ENCODE peak calls at places on chromosomes 6 and 20, in four cellular contexts. Q is OCI-LY7, T is NCI-H524 treated with DMSO at 0.1 percent for 48 hours, F is ELF-1. H is an unnamed sample.

GRCh38 chr6:128443553-128443952 is 76.8 kb downstream of the PTPRK start:
- DNase-seq in Q (no peak), T (no peak), F (no peak), H (no peak)

GRCh38 chr6:30321692-30322388 is 4.9 kb upstream of the TRIM39 start:
- DNase-seq in Q (no peak), T (no peak), F (peak; percentile 8), H (no peak)

GRCh38 chr6:160260283-160261119 is 1.9 kb upstream of the SLC22A2 start:
- DNase-seq in Q (no peak), T (no peak), F (no peak), H (no peak)

GRCh38 chr6:106273087-106273486 is 52.5 kb downstream of the ATG5 start:
- DNase-seq in Q (peak; percentile 7), T (no peak), F (no peak), H (no peak)

GRCh38 chr6:109478848-109479624 is 4.0 kb downstream of the ZBTB24 start:
- DNase-seq in Q (no peak), T (no peak), F (no peak), H (no peak)

GRCh38 chr6:13715444-13715883 is 3.8 kb upstream of the RANBP9 start:
- DNase-seq in Q (no peak), T (no peak), F (no peak), H (no peak)

GRCh38 chr20:36856196-36856595 is 19.7 kb upstream of the TLDC2 start:
- DNase-seq in Q (no peak), T (no peak), F (no peak), H (no peak)

GRCh38 chr6:53794073-53794719 is 609 bp upstream of the LRRC1 start:
- DNase-seq in Q (peak; percentile 81), T (peak; percentile 55), F (peak; percentile 70), H (peak; percentile 81)

GRCh38 chr6:92267335-92267734 is 1152.0 kb downstream of the EPHA7 start:
- DNase-seq in Q (no peak), T (no peak), F (no peak), H (no peak)

GRCh38 chr6:4336778-4337442 is 201.5 kb upstream of the ECI2 start:
- DNase-seq in Q (no peak), T (no peak), F (peak; percentile 75), H (no peak)

GRCh38 chr20:61391812-61392520 is 139.9 kb downstream of the CDH4 start:
- DNase-seq in Q (no peak), T (no peak), F (peak; percentile 63), H (no peak)

GRCh38 chr20:3687655-3688054 is 5.8 kb upstream of the ADAM33 start:
- DNase-seq in Q (no peak), T (no peak), F (no peak), H (no peak)

GRCh38 chr20:4109307-4109564 is 93.9 kb upstream of the RNF24 start:
- DNase-seq in Q (no peak), T (no peak), F (no peak), H (no peak)

GRCh38 chr6:166221040-166221439 is 53.4 kb upstream of the TBXT start:
- DNase-seq in Q (no peak), T (no peak), F (no peak), H (no peak)

GRCh38 chr20:31835977-31836852 is 9.2 kb downstream of the FOXS1 start:
- DNase-seq in Q (no peak), T (no peak), F (peak; percentile 52), H (peak; percentile 47)

H was measured in DMS 273 treated with DMSO at 0.1 percent for 48 hours.